ENCODE peak calls at places on chromosomes 16 and 17, in six cellular contexts. J is psoas muscle, D is prostate gland, E is NB4, U is foreskin fibroblast, H is AG04450. T is an unnamed sample.

GRCh38 chr17:56679767-56680422 is 86.4 kb downstream of the NOG start:
- DNase-seq in U (no peak), H (no peak), D (no peak), J (no peak), E (no peak), T (no peak)

GRCh38 chr16:22188595-22189442 is 17.3 kb upstream of the EEF2K start:
- DNase-seq in U (peak), J (peak), E (peak), H (peak), D (peak), T (peak)

GRCh38 chr17:37742114-37742761 is 2.6 kb downstream of the HNF1B start:
- DNase-seq in D (peak), J (no peak), H (no peak), E (peak), U (peak), T (peak)

GRCh38 chr17:49557204-49558024 is 18.3 kb upstream of the NXPH3 start:
- DNase-seq in J (no peak), E (peak), H (no peak), U (peak), D (no peak), T (no peak)

GRCh38 chr17:40884708-40885512 is at the start of gene KRT20:
- DNase-seq in D (no peak), J (no peak), U (no peak), E (no peak), H (no peak), T (no peak)

GRCh38 chr16:54060599-54061355 is 225.8 kb downstream of the IRX3 start:
- DNase-seq in D (no peak), H (no peak), J (no peak), U (no peak), E (no peak), T (no peak)

GRCh38 chr16:11127610-11128195 is 128.3 kb downstream of the SOCS1 start:
- DNase-seq in U (no peak), H (no peak), D (no peak), J (no peak), E (no peak), T (no peak)

GRCh38 chr16:30535777-30536190 is 1.1 kb upstream of the ZNF747 start:
- DNase-seq in U (peak), E (peak), D (peak), H (no peak), J (peak), T (peak)

GRCh38 chr17:11742891-11743290 is 144.6 kb downstream of the DNAH9 start:
- DNase-seq in D (no peak), U (no peak), E (no peak), H (no peak), J (no peak), T (no peak)

GRCh38 chr17:20010099-20010863 is 1.1 kb downstream of the SPECC1 start:
- DNase-seq in H (peak), D (peak), J (no peak), E (peak), U (peak), T (peak)

GRCh38 chr16:2967721-2968161 is 1.4 kb upstream of the PAQR4 start:
- DNase-seq in E (no peak), J (no peak), D (no peak), H (no peak), U (no peak), T (no peak)

GRCh38 chr16:5508371-5508770 is 410.8 kb upstream of the EEF2KMT start:
- DNase-seq in H (no peak), D (no peak), U (no peak), E (no peak), J (no peak), T (no peak)

GRCh38 chr16:55257971-55258613 is 65.9 kb upstream of the IRX6 start:
- DNase-seq in E (peak), J (peak), D (no peak), H (no peak), U (peak), T (peak)

GRCh38 chr17:38967290-38967738 is at the start of gene FBXO47:
- DNase-seq in D (peak), J (peak), U (peak), H (peak), E (no peak), T (peak)

GRCh38 chr16:5836979-5837670 is 739.5 kb upstream of the EEF2KMT start:
- DNase-seq in J (no peak), E (no peak), H (no peak), D (no peak), U (no peak), T (no peak)

GRCh38 chr16:88454315-88455057 is 1.4 kb downstream of the ZFPM1 start:
- DNase-seq in D (no peak), H (no peak), U (no peak), E (peak), J (no peak), T (no peak)

GRCh38 chr16:50235581-50235980 is 30.8 kb upstream of the ADCY7 start:
- DNase-seq in H (no peak), U (no peak), E (no peak), D (no peak), J (no peak), T (no peak)

GRCh38 chr16:84312783-84313382 is 18.2 kb downstream of the WFDC1 start:
- DNase-seq in H (no peak), D (peak), E (no peak), U (no peak), J (no peak), T (no peak)

GRCh38 chr17:79332011-79332410 is 257.4 kb downstream of the ENGASE start:
- DNase-seq in D (no peak), J (no peak), U (no peak), E (no peak), H (no peak), T (no peak)

GRCh38 chr16:86808863-86809444 is 230.6 kb downstream of the FOXL1 start:
- DNase-seq in D (no peak), E (no peak), H (no peak), U (no peak), J (no peak), T (no peak)

GRCh38 chr17:70661342-70662222 is 492.2 kb downstream of the KCNJ2 start:
- DNase-seq in E (no peak), U (peak), H (no peak), J (no peak), D (no peak), T (no peak)

GRCh38 chr16:52078716-52079655 is 468.0 kb downstream of the TOX3 start:
- DNase-seq in H (no peak), E (no peak), U (no peak), J (no peak), D (no peak), T (no peak)

GRCh38 chr16:29662729-29663019 is 373 bp upstream of the SPN start:
- DNase-seq in H (no peak), U (no peak), E (peak), D (no peak), J (no peak), T (no peak)

GRCh38 chr16:1124795-1125194 is 28.1 kb upstream of the CACNA1H start:
- DNase-seq in U (no peak), J (no peak), H (no peak), E (no peak), D (no peak), T (no peak)

GRCh38 chr16:12559714-12560113 is 244.0 kb downstream of the CPPED1 start:
- DNase-seq in J (no peak), D (no peak), E (no peak), U (peak), H (no peak), T (no peak)

GRCh38 chr17:80895366-80895765 is 96.3 kb upstream of the CHMP6 start:
- DNase-seq in E (no peak), J (no peak), H (no peak), D (no peak), U (no peak), T (no peak)

GRCh38 chr17:12850996-12851395 is 61.7 kb downstream of the ARHGAP44 start:
- DNase-seq in H (no peak), U (no peak), E (no peak), D (no peak), J (no peak), T (no peak)

GRCh38 chr16:15529673-15530072 is 95.3 kb downstream of the BMERB1 start:
- DNase-seq in D (no peak), U (no peak), J (no peak), H (no peak), E (no peak), T (no peak)

GRCh38 chr17:61875804-61876203 is 12.5 kb upstream of the BRIP1 start:
- DNase-seq in U (no peak), J (no peak), E (no peak), D (no peak), H (no peak), T (no peak)
- H3K4me3 ChIP-seq in U (no peak), J (no peak), E (no peak), D (no peak), H (no peak), T (no peak)

DNA sequence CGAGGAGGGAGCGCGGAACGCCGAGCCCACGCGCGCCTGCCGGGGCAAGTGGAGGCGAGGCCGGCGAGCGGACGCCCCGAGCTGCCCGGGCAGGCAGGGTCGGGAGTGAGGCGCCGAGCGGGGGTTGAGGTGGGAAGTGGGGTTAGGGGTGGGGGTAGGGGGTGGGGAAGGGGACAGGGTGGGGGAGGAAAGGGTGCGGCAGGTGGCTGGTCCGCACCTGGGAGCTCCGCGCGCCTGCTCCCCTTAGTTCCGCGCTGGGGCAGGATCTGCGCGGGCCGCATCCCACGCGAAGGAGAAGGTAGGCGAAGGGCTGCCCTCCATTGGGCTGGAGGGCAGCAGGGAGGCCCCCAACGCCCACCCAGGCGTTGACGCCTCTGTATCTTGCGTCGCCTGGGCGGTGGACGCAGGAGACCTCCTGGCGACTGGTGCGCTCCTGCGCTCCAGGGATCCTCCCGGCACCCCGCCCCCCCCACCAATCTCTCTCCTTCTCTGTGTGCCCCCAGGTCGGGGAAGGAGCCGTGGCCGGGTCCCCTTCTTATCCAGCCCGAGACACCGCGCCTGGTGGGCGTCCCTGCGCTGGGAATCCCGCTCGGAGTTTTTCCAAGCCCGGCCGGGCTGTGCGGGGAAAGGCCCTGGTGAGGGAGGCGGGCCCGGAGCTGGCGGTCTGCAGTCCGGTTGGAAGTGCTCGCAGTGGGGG is 51.3 kb upstream of the AMZ2 start:
- DNase-seq in U (peak), E (no peak), H (no peak), D (no peak), J (no peak), T (no peak)
- H3K4me3 ChIP-seq in U (no peak), E (no peak), H (no peak), D (peak), J (peak), T (no peak)

GRCh38 chr17:17693253-17693954 is 12.1 kb downstream of the RAI1 start:
- DNase-seq in U (peak), J (peak), E (no peak), H (no peak), D (peak), T (peak)
- H3K4me3 ChIP-seq in U (no peak), J (peak), E (peak), H (peak), D (peak), T (no peak)

GRCh38 chr17:66142428-66142827 is 49.5 kb downstream of the CEP112 start:
- DNase-seq in H (no peak), D (no peak), J (no peak), U (no peak), E (no peak), T (no peak)

GRCh38 chr17:66138120-66138519 is 53.8 kb downstream of the CEP112 start:
- DNase-seq in H (no peak), J (no peak), U (no peak), E (no peak), D (no peak), T (no peak)

GRCh38 chr17:66146394-66146793 is 45.5 kb downstream of the CEP112 start:
- DNase-seq in D (no peak), E (no peak), H (no peak), J (no peak), U (no peak), T (no peak)

GRCh38 chr17:66149562-66149961 is 42.4 kb downstream of the CEP112 start:
- DNase-seq in E (no peak), D (no peak), U (no peak), H (no peak), J (no peak), T (no peak)

DNA sequence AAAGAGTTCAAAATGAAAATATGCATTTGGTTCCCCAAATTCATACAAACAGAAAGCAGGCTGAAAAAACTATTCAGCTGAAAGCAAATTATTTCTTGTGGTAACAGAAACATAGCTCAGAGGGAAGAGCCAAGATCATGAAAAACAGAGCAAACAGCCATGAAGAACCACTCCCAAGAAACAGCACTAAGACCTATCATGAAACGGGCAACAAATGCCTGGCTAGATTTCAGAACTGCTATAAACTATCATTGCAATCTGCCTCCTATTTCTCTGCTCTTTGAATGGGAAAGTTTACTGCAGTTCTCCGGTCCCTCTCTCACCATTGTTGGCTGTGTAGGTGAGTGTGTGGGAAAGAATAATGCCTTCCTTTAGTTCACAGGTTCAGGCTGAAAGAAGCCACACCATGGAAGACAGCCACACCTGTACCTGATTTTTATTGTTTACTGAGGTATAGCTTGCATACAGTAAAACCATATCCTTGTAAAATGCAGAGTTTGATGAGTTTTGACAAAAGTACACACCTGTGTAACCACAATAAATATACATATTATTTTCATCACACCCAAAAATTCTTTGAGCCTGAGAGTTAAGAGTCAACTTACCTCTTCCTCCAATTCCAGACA is 48.2 kb downstream of the CEP112 start:
- DNase-seq in U (no peak), E (no peak), D (no peak), J (no peak), H (no peak), T (no peak)
- H3K4me3 ChIP-seq in U (no peak), E (no peak), D (no peak), J (no peak), H (no peak), T (no peak)

DNA sequence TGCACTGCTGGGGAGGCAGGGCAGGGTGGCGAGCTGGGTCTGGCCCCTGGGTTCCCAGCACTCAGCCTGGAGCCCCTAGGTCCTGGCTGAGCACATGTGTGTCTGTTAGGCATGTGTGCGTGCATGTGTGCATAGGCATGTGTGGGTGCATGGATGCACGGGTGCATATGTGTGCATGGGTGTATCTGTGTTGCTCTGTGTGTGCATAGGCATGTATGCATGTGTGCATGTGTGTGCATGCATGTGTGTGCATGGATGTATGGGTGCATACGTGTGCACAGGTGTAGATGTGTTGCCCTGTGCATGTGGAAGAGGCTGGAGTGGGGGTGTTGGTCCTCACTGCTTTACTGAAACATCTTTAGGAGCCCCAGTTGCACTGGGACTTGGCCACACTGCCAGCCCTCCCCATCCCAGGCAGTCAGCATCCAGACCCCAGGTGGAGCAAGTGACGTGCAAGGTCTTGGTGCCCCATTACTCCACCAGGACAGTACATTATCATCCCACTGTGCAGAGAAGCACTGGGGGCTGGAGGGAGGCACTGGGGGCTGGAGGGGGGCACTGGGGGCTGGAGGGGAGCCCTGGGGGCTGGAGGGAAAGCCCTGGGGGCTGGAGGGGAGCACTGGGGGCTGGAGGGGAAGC is 10.4 kb upstream of the DPEP1 start:
- DNase-seq in D (no peak), J (no peak), H (no peak), U (no peak), E (no peak), T (no peak)
- H3K4me3 ChIP-seq in D (no peak), J (no peak), H (no peak), U (no peak), E (no peak), T (no peak)

T was measured in MG63.